ENCODE peak calls at places on chromosome 5, in five cellular contexts. V is MV-4-11; I is NCI-H1417; K is Right ventricle myocardium superior; G is activated CD4-positive, alpha-beta T cell treated with anti-CD3 and anti-CD28 coated beads, Interleukin-2, amount 10 ng/mL, durations not matched to agents 7 days and 5 days. M is an unnamed sample.

GRCh38 chr5:163976691-163977090 is 471.3 kb downstream of the MAT2B start:
- DNase-seq in K (no peak), V (no peak), G (no peak), I (no peak), M (no peak)

GRCh38 chr5:159504106-159504856 is 174.0 kb upstream of the IL12B start:
- DNase-seq in V (no peak), G (no peak), K (no peak), I (no peak), M (no peak)

GRCh38 chr5:132207783-132208182 is 19.9 kb downstream of the P4HA2 start:
- DNase-seq in K (no peak), I (no peak), V (no peak), G (no peak), M (no peak)

GRCh38 chr5:145510769-145511168 is 324.4 kb downstream of the PRELID2 start:
- DNase-seq in I (no peak), K (no peak), G (no peak), V (no peak), M (no peak)

GRCh38 chr5:66144799-66145390 is 795 bp downstream of the SREK1 start:
- DNase-seq in G (no peak), V (peak), K (no peak), I (peak), M (no peak)

GRCh38 chr5:148687427-148687826 is 33.1 kb upstream of the HTR4 start:
- DNase-seq in G (peak), V (peak), I (no peak), K (no peak), M (no peak)

GRCh38 chr5:171592741-171593140 is 173.3 kb downstream of the FGF18 start:
- DNase-seq in G (no peak), V (no peak), I (no peak), K (no peak), M (no peak)

GRCh38 chr5:130168211-130168610 is 263.9 kb downstream of the CHSY3 start:
- DNase-seq in I (no peak), K (no peak), V (no peak), G (no peak), M (no peak)

GRCh38 chr5:141934099-141934844 is 10.6 kb downstream of the DELE1 start:
- DNase-seq in K (peak), V (no peak), I (no peak), G (no peak), M (no peak)

GRCh38 chr5:134177197-134178171 is 734 bp upstream of the SKP1 start:
- DNase-seq in G (peak), K (peak), V (peak), I (peak), M (peak)

GRCh38 chr5:23405316-23406068 is 101.9 kb upstream of the PRDM9 start:
- DNase-seq in V (peak), I (no peak), K (no peak), G (no peak), M (no peak)

GRCh38 chr5:81834021-81834660 is 83.2 kb upstream of the SSBP2 start:
- DNase-seq in K (no peak), V (no peak), G (no peak), I (no peak), M (no peak)

GRCh38 chr5:60722416-60722815 is 22.4 kb upstream of the DEPDC1B start:
- DNase-seq in K (no peak), V (no peak), G (no peak), I (peak), M (no peak)

GRCh38 chr5:3201121-3201520 is 394.5 kb upstream of the IRX1 start:
- DNase-seq in V (no peak), I (no peak), G (no peak), K (no peak), M (no peak)

GRCh38 chr5:1883120-1883924 is 597 bp upstream of the IRX4 start:
- DNase-seq in G (no peak), K (peak), V (no peak), I (no peak), M (no peak)

GRCh38 chr5:1029945-1030625 is 21.5 kb downstream of the NKD2 start:
- DNase-seq in I (no peak), V (no peak), G (no peak), K (no peak), M (no peak)

GRCh38 chr5:140690376-140690932 is 716 bp downstream of the HARS1 start:
- DNase-seq in V (no peak), G (no peak), I (no peak), K (no peak), M (no peak)

GRCh38 chr5:36570268-36570667 is 36.1 kb upstream of the SLC1A3 start:
- DNase-seq in I (no peak), G (no peak), K (peak), V (no peak), M (no peak)

GRCh38 chr5:3601060-3601710 is 5.6 kb downstream of the IRX1 start:
- DNase-seq in G (no peak), K (no peak), V (no peak), I (no peak), M (no peak)

GRCh38 chr5:172699999-172700685 is 59.1 kb downstream of the NEURL1B start:
- DNase-seq in V (no peak), G (no peak), I (peak), K (peak), M (no peak)

GRCh38 chr5:168140256-168140655 is 151.2 kb upstream of the WWC1 start:
- DNase-seq in G (no peak), I (no peak), K (no peak), V (no peak), M (no peak)